ENCODE peak calls at places on chromosome 3, in five cellular contexts. Z, Y, T, P and C are unnamed samples.

GRCh38 chr3:182568206-182568605 is 225.1 kb upstream of the ATP11B start:
- DNase-seq in Z (no peak), Y (no peak), T (no peak), P (no peak), C (no peak)

GRCh38 chr3:105827959-105828358 is 40.9 kb downstream of the CBLB start:
- DNase-seq in Z (peak), Y (peak), T (no peak), P (peak), C (peak)

GRCh38 chr3:53833650-53834049 is 12.6 kb downstream of the CHDH start:
- DNase-seq in Z (no peak), Y (no peak), T (no peak), P (no peak), C (no peak)

GRCh38 chr3:128482857-128483656 is 9.9 kb downstream of the GATA2 start:
- DNase-seq in Z (no peak), Y (peak), T (no peak), P (no peak), C (no peak)

GRCh38 chr3:39189648-39190269 is 2.6 kb downstream of the XIRP1 start:
- DNase-seq in Z (peak), Y (peak), T (peak), P (no peak), C (peak)

GRCh38 chr3:23440416-23441294 is 237.5 kb downstream of the UBE2E2 start:
- DNase-seq in Z (no peak), Y (no peak), T (no peak), P (no peak), C (no peak)

GRCh38 chr3:130915567-130916292 is 21.8 kb downstream of the ATP2C1 start:
- DNase-seq in Z (no peak), Y (no peak), T (no peak), P (no peak), C (no peak)

GRCh38 chr3:175199961-175200360 is 340.8 kb downstream of the NAALADL2 start:
- DNase-seq in Z (no peak), Y (no peak), T (no peak), P (no peak), C (no peak)

GRCh38 chr3:58965870-58966269 is 84.0 kb downstream of the CFAP20DC start:
- DNase-seq in Z (no peak), Y (no peak), T (no peak), P (no peak), C (no peak)

GRCh38 chr3:121759541-121760202 is 10.1 kb upstream of the GOLGB1 start:
- DNase-seq in Z (no peak), Y (no peak), T (no peak), P (no peak), C (no peak)

GRCh38 chr3:34948431-34948971 is 690.8 kb upstream of the ARPP21 start:
- DNase-seq in Z (no peak), Y (no peak), T (no peak), P (no peak), C (no peak)

GRCh38 chr3:123535580-123535979 is 49.3 kb downstream of the HACD2 start:
- DNase-seq in Z (no peak), Y (no peak), T (no peak), P (no peak), C (no peak)

GRCh38 chr3:125149462-125149861 is 63.1 kb downstream of the SLC12A8 start:
- DNase-seq in Z (no peak), Y (no peak), T (no peak), P (no peak), C (no peak)

GRCh38 chr3:149401215-149401925 is 23.9 kb upstream of the TM4SF1 start:
- DNase-seq in Z (no peak), Y (no peak), T (no peak), P (no peak), C (peak)

DNA sequence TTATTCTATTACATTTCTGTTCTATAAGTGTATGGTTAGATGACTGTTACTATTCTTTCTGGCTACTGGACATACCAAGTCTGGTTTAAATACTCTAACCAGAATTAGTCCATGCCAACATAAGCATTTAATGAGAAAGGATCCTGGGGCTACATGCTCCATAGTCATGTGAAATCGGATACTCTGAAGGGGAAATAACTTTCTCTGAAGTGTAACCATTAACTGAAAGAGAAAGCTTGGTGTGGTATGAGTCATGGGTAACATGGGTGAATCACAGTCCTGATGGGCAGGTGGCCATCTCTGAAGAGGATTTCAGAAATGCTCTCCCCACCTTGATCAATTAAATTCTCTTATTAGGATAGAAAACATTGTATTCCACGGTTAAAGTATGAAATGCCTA is 69.4 kb downstream of the FHIT start:
- DNase-seq in Z (peak), Y (no peak), T (no peak), P (no peak), C (peak)
- TF ChIP-seq JUND in Z (peak), Y (peak), T (no peak), P (no peak), C (no peak)

DNA sequence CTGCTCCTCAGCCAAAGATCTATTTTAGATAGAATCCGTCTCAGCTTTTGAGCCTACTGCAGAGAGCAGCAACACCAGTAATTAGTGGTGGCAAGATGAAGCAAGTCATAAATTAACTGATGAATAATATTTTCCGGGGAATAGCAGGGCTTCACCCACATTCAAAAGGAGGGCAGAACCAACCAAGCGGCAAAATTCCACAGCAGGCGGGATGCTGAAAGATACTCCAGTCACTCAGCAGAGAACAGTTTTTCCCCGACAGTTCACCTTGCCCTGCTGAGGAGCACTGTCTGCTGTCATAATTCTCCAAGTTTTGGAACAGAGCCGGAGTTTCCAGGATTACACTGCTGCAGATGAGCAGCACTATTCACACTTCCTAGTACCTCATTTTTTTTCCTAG is 274.7 kb downstream of the CD47 start:
- DNase-seq in Z (no peak), Y (no peak), T (no peak), P (no peak), C (no peak)
- TF ChIP-seq JUND in Z (no peak), Y (no peak), T (no peak), P (no peak), C (no peak)

GRCh38 chr3:98966434-98966833 is 64.9 kb upstream of the DCBLD2 start:
- DNase-seq in Z (peak), Y (no peak), T (no peak), P (no peak), C (no peak)
- TF ChIP-seq JUND in Z (no peak), Y (no peak), T (no peak), P (no peak), C (no peak)

GRCh38 chr3:47283193-47283537 is 421 bp downstream of the KLHL18 start:
- DNase-seq in Z (no peak), Y (no peak), T (no peak), P (no peak), C (no peak)

GRCh38 chr3:47282424-47283192 is at the start of the genes KIF9 and KLHL18:
- DNase-seq in Z (peak), Y (peak), T (peak), P (peak), C (peak)

GRCh38 chr3:47280519-47280918 is 2.1 kb downstream of the KIF9 start:
- DNase-seq in Z (no peak), Y (no peak), T (no peak), P (no peak), C (no peak)

GRCh38 chr3:47288966-47289910 is 6.5 kb downstream of the KLHL18 start:
- DNase-seq in Z (no peak), Y (no peak), T (no peak), P (no peak), C (no peak)

GRCh38 chr3:47283596-47284364 is 1.0 kb downstream of the KLHL18 start:
- DNase-seq in Z (no peak), Y (peak), T (no peak), P (no peak), C (no peak)
- TF ChIP-seq JUND in Z (no peak), Y (no peak), T (no peak), P (no peak), C (no peak)